ENCODE peak calls at places on chromosomes 4 and X, in six cellular contexts. D, P, R, Z, O and K are unnamed samples.

GRCh38 chr4:126238010-126238409 is 923.3 kb downstream of the FAT4 start:
- DNase-seq in Z (no peak), P (no peak), R (no peak), O (no peak), D (no peak), K (no peak)

GRCh38 chr4:110492522-110492921 is 16.6 kb downstream of the ENPEP start:
- DNase-seq in R (no peak), P (no peak), Z (no peak), O (no peak), D (no peak), K (no peak)

GRCh38 chr4:189940178-189941004 is at the start of gene FRG1:
- DNase-seq in R (peak), O (peak), P (peak), Z (peak), D (peak), K (no peak)

GRCh38 chr4:153788419-153789276 is at the start of gene SFRP2:
- DNase-seq in R (no peak), P (peak), O (peak), D (no peak), Z (no peak), K (no peak)

GRCh38 chr4:189035091-189035490 is 895.9 kb downstream of the TRIML1 start:
- DNase-seq in O (no peak), Z (no peak), P (no peak), R (no peak), D (no peak), K (no peak)

GRCh38 chrX:107736781-107737531 is 38.6 kb downstream of the TSC22D3 start:
- DNase-seq in D (no peak), Z (no peak), R (peak), P (peak), O (no peak), K (no peak)

GRCh38 chr4:128287159-128287870 is at the start of gene PGRMC2:
- DNase-seq in O (peak), P (peak), D (no peak), R (no peak), Z (no peak), K (peak)

GRCh38 chrX:9542106-9542764 is 77.4 kb downstream of the TBL1X start:
- DNase-seq in R (no peak), O (no peak), D (no peak), P (peak), Z (no peak), K (no peak)

GRCh38 chr4:105106416-105106815 is 40.3 kb upstream of the TET2 start:
- DNase-seq in P (no peak), D (no peak), R (no peak), O (no peak), Z (no peak), K (no peak)

GRCh38 chrX:54208531-54208930 is 25.5 kb upstream of the FAM120C start:
- DNase-seq in P (no peak), R (no peak), D (no peak), Z (no peak), O (no peak), K (no peak)

GRCh38 chrX:119755981-119756533 is 2.3 kb upstream of the SOWAHD start:
- DNase-seq in R (no peak), D (no peak), P (no peak), Z (no peak), O (peak), K (no peak)

GRCh38 chr4:2795558-2796260 is 2.8 kb downstream of the SH3BP2 start:
- DNase-seq in O (peak), Z (no peak), P (peak), D (no peak), R (no peak), K (no peak)

GRCh38 chrX:56233682-56234081 is 1.5 kb downstream of the KLF8 start:
- DNase-seq in O (no peak), R (peak), P (peak), D (no peak), Z (no peak), K (no peak)

GRCh38 chrX:6526564-6526963 is 8.4 kb downstream of the VCX3A start:
- DNase-seq in Z (no peak), D (no peak), P (no peak), O (no peak), R (no peak), K (no peak)

GRCh38 chrX:95885074-95885473 is 799.6 kb upstream of the DIAPH2 start:
- DNase-seq in O (no peak), P (no peak), Z (no peak), D (no peak), R (no peak), K (no peak)